ENCODE peak calls at places on chromosomes 13 and 19, in six cellular contexts. S, H, C, O, F and B are unnamed samples.

GRCh38 chr13:113329656-113330312 is 32.7 kb downstream of the LAMP1 start:
- DNase-seq in S (no peak), H (no peak), C (no peak), O (no peak), F (no peak), B (no peak)

GRCh38 chr19:8373867-8374813 is 10.2 kb downstream of the ANGPTL4 start:
- DNase-seq in S (peak; percentile 49), H (no peak), C (no peak), O (no peak), F (no peak), B (no peak)

GRCh38 chr19:39401549-39402416 is 4.9 kb upstream of the ZFP36 start:
- DNase-seq in S (peak; percentile 88), H (no peak), C (no peak), O (peak; percentile 69), F (no peak), B (no peak)

GRCh38 chr19:29887498-29887897 is 54.5 kb upstream of the URI1 start:
- DNase-seq in S (no peak), H (no peak), C (no peak), O (no peak), F (no peak), B (no peak)

GRCh38 chr19:35347930-35348298 is 212 bp downstream of the FFAR1 start:
- DNase-seq in S (no peak), H (no peak), C (no peak), O (no peak), F (no peak), B (no peak)

GRCh38 chr13:39656325-39656677 is 839 bp downstream of the COG6 start:
- DNase-seq in S (no peak), H (no peak), C (no peak), O (no peak), F (no peak), B (no peak)

GRCh38 chr19:47542030-47542475 is 27.2 kb upstream of the NAPA start:
- DNase-seq in S (peak; percentile 35), H (no peak), C (no peak), O (no peak), F (no peak), B (no peak)

GRCh38 chr19:14542721-14543328 is 13.4 kb downstream of the TECR start:
- DNase-seq in S (peak; percentile 58), H (peak; percentile 44), C (no peak), O (no peak), F (no peak), B (no peak)

GRCh38 chr19:49676136-49676689 is 858 bp upstream of the PRMT1 start:
- DNase-seq in S (peak; percentile 94), H (peak; percentile 91), C (peak; percentile 87), O (peak; percentile 91), F (peak; percentile 28), B (no peak)

GRCh38 chr13:95002126-95002525 is 289.8 kb upstream of the SOX21 start:
- DNase-seq in S (no peak), H (no peak), C (no peak), O (no peak), F (no peak), B (no peak)

GRCh38 chr19:483332-484072 is 12.8 kb upstream of the MADCAM1 start:
- DNase-seq in S (no peak), H (no peak), C (no peak), O (no peak), F (no peak), B (no peak)

GRCh38 chr19:36266375-36266961 is 51.6 kb downstream of the ZNF146 start:
- DNase-seq in S (no peak), H (no peak), C (no peak), O (peak; percentile 30), F (no peak), B (no peak)

GRCh38 chr19:30228726-30229523 is 143.3 kb upstream of the ZNF536 start:
- DNase-seq in S (no peak), H (peak; percentile 80), C (no peak), O (no peak), F (no peak), B (no peak)

GRCh38 chr13:44815507-44816074 is 173.7 kb downstream of the NUFIP1 start:
- DNase-seq in S (peak; percentile 93), H (peak; percentile 94), C (peak; percentile 11), O (peak; percentile 67), F (no peak), B (peak; percentile 12)

GRCh38 chr13:101738336-101738735 is 285.9 kb downstream of the ITGBL1 start:
- DNase-seq in S (no peak), H (no peak), C (no peak), O (no peak), F (no peak), B (no peak)